ENCODE peak calls at places on chromosomes 4 and X, in five cellular contexts. Y is foreskin fibroblast, X is kidney epithelial cell, V is tibial artery, C is brain microvascular endothelial cell. Q is an unnamed sample.

GRCh38 chr4:152436384-152436783 is 99.5 kb downstream of the FBXW7 start:
- DNase-seq in Y (no peak), X (no peak), V (no peak), C (no peak), Q (no peak)

GRCh38 chr4:88533937-88534750 is 10.6 kb upstream of the PYURF start:
- DNase-seq in Y (peak; percentile 86), X (peak; percentile 35), V (no peak), C (peak; percentile 58), Q (peak; percentile 77)

GRCh38 chr4:23401572-23401971 is 488.3 kb downstream of the PPARGC1A start:
- DNase-seq in Y (no peak), X (peak; percentile 4), V (no peak), C (no peak), Q (no peak)

GRCh38 chrX:68995386-68995779 is 166.6 kb downstream of the EFNB1 start:
- DNase-seq in Y (no peak), X (no peak), V (no peak), C (no peak), Q (no peak)

GRCh38 chr4:53346920-53347852 is 18.7 kb downstream of the SCFD2 start:
- DNase-seq in Y (peak; percentile 56), X (no peak), V (no peak), C (peak; percentile 9), Q (peak; percentile 49)

GRCh38 chr4:38162240-38162784 is 202.1 kb downstream of the PTTG2 start:
- DNase-seq in Y (peak; percentile 87), X (peak; percentile 83), V (no peak), C (peak; percentile 67), Q (no peak)

GRCh38 chr4:150853882-150854281 is 161.2 kb downstream of the LRBA start:
- DNase-seq in Y (no peak), X (no peak), V (no peak), C (no peak), Q (no peak)

GRCh38 chrX:2243913-2244460 is 256.8 kb downstream of the DHRSX start:
- DNase-seq in Y (peak; percentile 59), X (no peak), V (no peak), C (no peak), Q (peak; percentile 24)

GRCh38 chr4:6574747-6575502 is at the start of gene MAN2B2:
- DNase-seq in Y (peak; percentile 80), X (peak; percentile 35), V (peak; percentile 94), C (peak; percentile 57), Q (no peak)

GRCh38 chrX:24398766-24399165 is 38.3 kb downstream of the SUPT20HL1 start:
- DNase-seq in Y (no peak), X (no peak), V (no peak), C (no peak), Q (no peak)

GRCh38 chr4:7159923-7160322 is 32.4 kb upstream of the SORCS2 start:
- DNase-seq in Y (no peak), X (no peak), V (no peak), C (no peak), Q (no peak)

GRCh38 chr4:3481113-3481531 is 18.0 kb downstream of the DOK7 start:
- DNase-seq in Y (no peak), X (no peak), V (no peak), C (no peak), Q (no peak)

GRCh38 chr4:78545275-78546246 is 6.0 kb upstream of the ANXA3 start:
- DNase-seq in Y (no peak), X (no peak), V (no peak), C (no peak), Q (no peak)

GRCh38 chrX:115948018-115948923 is 222.3 kb upstream of the AGTR2 start:
- DNase-seq in Y (no peak), X (no peak), V (no peak), C (no peak), Q (no peak)

GRCh38 chr4:163693776-163694175 is 199.3 kb downstream of the TMA16 start:
- DNase-seq in Y (peak; percentile 41), X (no peak), V (no peak), C (peak; percentile 72), Q (no peak)

GRCh38 chr4:53192017-53192416 is 173.8 kb downstream of the SCFD2 start:
- DNase-seq in Y (no peak), X (no peak), V (no peak), C (no peak), Q (no peak)

GRCh38 chr4:7944568-7945220 is 5.0 kb upstream of the AFAP1 start:
- DNase-seq in Y (no peak), X (no peak), V (no peak), C (no peak), Q (peak; percentile 36)

GRCh38 chr4:47686294-47686872 is 151.5 kb downstream of the CORIN start:
- DNase-seq in Y (no peak), X (no peak), V (no peak), C (peak; percentile 31), Q (no peak)

GRCh38 chr4:148056879-148057278 is 325.0 kb downstream of the ARHGAP10 start:
- DNase-seq in Y (peak; percentile 32), X (no peak), V (peak; percentile 77), C (peak; percentile 63), Q (no peak)

GRCh38 chrX:9611436-9612145 is 146.7 kb downstream of the TBL1X start:
- DNase-seq in Y (peak; percentile 30), X (no peak), V (no peak), C (no peak), Q (no peak)

GRCh38 chr4:137307806-137308205 is 224.5 kb downstream of the PCDH18 start:
- DNase-seq in Y (peak; percentile 85), X (no peak), V (peak; percentile 61), C (peak; percentile 86), Q (peak; percentile 26)

GRCh38 chr4:128663325-128663724 is 146.2 kb upstream of the JADE1 start:
- DNase-seq in Y (no peak), X (no peak), V (no peak), C (no peak), Q (no peak)

GRCh38 chrX:153321381-153322105 is at the start of gene PNMA6F:
- DNase-seq in Y (no peak), X (no peak), V (no peak), C (no peak), Q (no peak)

GRCh38 chr4:19969492-19969891 is 282.2 kb upstream of the SLIT2 start:
- DNase-seq in Y (no peak), X (no peak), V (no peak), C (no peak), Q (no peak)

GRCh38 chr4:13640149-13640671 is 12.7 kb upstream of the BOD1L1 start:
- DNase-seq in Y (peak; percentile 86), X (peak; percentile 70), V (peak; percentile 68), C (peak; percentile 49), Q (peak; percentile 56)

GRCh38 chr4:152197211-152197610 is 338.7 kb downstream of the FBXW7 start:
- DNase-seq in Y (no peak), X (no peak), V (no peak), C (no peak), Q (no peak)

GRCh38 chr4:127045872-127046271 is 586.9 kb upstream of the INTU start:
- DNase-seq in Y (peak; percentile 12), X (no peak), V (no peak), C (no peak), Q (no peak)

GRCh38 chr4:48212165-48212564 is 57.5 kb downstream of the TEC start:
- DNase-seq in Y (no peak), X (no peak), V (no peak), C (no peak), Q (no peak)

GRCh38 chrX:133943507-133943906 is 41.9 kb downstream of the GPC3 start:
- DNase-seq in Y (no peak), X (no peak), V (no peak), C (no peak), Q (no peak)

GRCh38 chr4:150447356-150447755 is 134.6 kb upstream of the MAB21L2 start:
- DNase-seq in Y (no peak), X (no peak), V (no peak), C (no peak), Q (no peak)

GRCh38 chr4:40586729-40587128 is 42.9 kb downstream of the RBM47 start:
- DNase-seq in Y (no peak), X (no peak), V (no peak), C (no peak), Q (no peak)
- H3K4me3 ChIP-seq in Y (no peak overlapping the region), X (no peak overlapping the region), V (no peak overlapping the region), C (no peak overlapping the region), Q (no peak overlapping the region)

DNA sequence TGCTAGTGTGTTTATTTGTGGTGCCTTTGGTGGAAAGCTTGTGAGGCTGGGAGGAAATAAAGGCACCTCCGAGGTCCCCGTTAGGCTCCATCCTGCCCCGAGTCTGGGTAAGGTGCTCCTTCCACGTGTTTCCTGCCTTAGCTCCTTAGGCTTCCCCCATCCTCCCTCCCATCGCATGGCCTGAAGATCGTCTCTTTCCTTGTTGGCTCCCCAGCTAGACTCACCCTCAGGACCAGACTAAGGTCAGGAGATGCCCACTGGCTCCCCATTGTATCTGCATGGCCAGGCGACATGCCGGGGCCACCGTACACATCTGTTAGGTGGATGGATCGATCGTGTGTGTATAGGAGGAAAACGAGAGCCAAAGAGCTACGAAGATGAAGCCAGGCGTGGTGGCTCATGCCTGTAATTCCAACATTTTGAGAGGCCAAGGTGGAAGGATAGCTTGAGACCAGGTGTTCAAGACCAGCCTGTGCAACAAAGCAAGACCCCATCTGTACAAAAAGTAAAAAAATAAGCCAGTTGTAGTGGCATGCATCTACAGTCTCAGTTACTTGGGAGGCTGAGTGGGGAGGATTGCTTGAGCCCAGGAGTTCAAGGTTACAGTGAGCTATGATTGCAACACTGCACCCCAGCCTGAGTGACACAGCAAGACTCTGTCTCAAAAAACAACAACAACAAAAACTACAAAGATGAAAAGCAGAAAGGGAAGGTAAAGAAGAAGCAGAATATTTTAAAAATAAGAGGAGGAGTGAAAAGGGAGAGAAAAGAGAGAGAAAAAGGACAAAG is 53.7 kb downstream of the SEPSECS start:
- DNase-seq in Y (no peak), X (no peak), V (no peak), C (no peak), Q (no peak)
- H3K4me3 ChIP-seq in Y (no peak overlapping the region), X (no peak overlapping the region), V (no peak overlapping the region), C (no peak overlapping the region), Q (no peak overlapping the region)

DNA sequence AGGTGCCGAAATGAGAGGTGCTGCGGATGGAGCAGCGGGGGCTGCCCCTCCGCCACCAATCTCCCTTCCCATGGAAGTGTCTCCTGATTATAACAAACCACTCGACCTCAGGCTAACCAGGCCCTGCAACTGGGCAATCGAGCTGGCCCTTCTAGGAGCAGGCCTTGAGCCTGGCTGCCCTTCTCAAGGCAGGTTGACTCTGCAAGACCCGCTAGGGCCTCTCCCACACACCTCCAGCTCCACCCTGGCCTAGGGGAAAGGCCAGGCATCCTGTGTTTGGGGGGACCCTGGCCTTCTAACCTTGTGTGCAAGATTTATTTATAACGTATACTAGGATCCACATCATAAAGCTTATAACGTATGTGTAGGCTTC is 3.7 kb upstream of the BCOR start:
- DNase-seq in Y (no peak), X (no peak), V (no peak), C (no peak), Q (no peak)
- H3K4me3 ChIP-seq in Y (no peak overlapping the region), X (no peak overlapping the region), V (no peak overlapping the region), C (no peak overlapping the region), Q (no peak overlapping the region)

DNA sequence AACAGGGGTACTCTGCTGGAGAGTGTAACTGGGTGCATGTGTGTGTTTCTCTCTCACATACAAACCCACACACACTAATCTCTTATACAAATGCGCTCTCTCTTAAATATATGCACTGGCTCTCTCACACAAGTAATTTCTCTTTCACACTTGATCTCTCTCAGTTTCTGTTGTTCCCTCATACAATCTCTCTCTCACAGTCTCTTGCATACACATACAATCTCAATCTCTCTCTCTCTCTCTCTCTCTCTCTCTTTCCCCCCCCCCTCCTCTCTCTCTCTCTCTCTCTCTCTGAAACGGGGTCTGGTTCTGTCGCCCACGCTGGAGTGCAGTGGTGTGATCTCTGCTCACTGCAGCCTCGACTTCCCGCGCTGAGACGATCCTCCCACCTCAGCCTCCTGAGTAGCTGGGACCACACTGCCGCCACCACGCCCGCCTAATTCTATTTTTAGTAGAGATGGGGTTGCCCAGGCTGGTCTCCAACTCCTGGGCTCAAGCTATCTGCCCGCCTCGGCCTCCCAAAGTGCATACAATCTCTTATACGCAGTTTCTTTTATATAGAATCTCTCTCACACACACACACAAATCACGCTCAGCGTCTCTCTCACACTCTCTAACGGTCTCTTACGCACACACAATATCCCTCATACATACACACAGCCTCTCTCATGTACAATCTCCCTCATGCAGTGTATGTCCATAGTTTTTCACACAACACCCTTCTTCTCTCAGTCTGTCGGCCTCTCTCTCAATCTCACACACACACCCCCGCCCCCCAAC is 518 bp upstream of the FAM241A start:
- DNase-seq in Y (no peak), X (no peak), V (peak; percentile 66), C (no peak), Q (no peak)
- H3K4me3 ChIP-seq in Y (peak overlapping the region; percentile 48), X (peak overlapping the region; percentile 27), V (peak overlapping the region; percentile 87), C (peak overlapping the region; percentile 39), Q (peak overlapping the region; percentile 68)